ENCODE peak calls at places on chromosome 2, in six cellular contexts. One of them, this sample, is unnamed. For H3K4me1, the result is how much of the 10 kb centered on the place peaks cover.

GRCh38 chr2:12363138-12363537 is 353.6 kb upstream of the TRIB2 start:
- ATAC-seq in A549: no peak
- ATAC-seq in GM12878: no peak
- ATAC-seq in K562: no peak
- ATAC-seq in HepG2: no peak
- ATAC-seq in upper lobe of left lung: no peak
- ATAC-seq in this sample: no peak

GRCh38 chr2:219551863-219552381 is 8.1 kb downstream of the TMEM198 start:
- ATAC-seq in A549: peak
- ATAC-seq in GM12878: peak
- ATAC-seq in K562: peak
- ATAC-seq in HepG2: peak
- ATAC-seq in upper lobe of left lung: no peak
- ATAC-seq in this sample: peak

GRCh38 chr2:227130636-227131035 is 33.4 kb downstream of the COL4A4 start:
- ATAC-seq in A549: peak
- ATAC-seq in GM12878: peak
- ATAC-seq in K562: no peak
- ATAC-seq in HepG2: peak
- ATAC-seq in upper lobe of left lung: no peak
- ATAC-seq in this sample: no peak

GRCh38 chr2:206158563-206159345 is 490 bp downstream of the NDUFS1 start:
- ATAC-seq in A549: peak
- ATAC-seq in GM12878: peak
- ATAC-seq in K562: peak
- ATAC-seq in HepG2: peak
- ATAC-seq in upper lobe of left lung: peak
- ATAC-seq in this sample: peak

GRCh38 chr2:290090-290722 is 2.3 kb upstream of the ALKAL2 start:
- ATAC-seq in A549: peak
- ATAC-seq in GM12878: peak
- ATAC-seq in K562: peak
- ATAC-seq in HepG2: peak
- ATAC-seq in upper lobe of left lung: peak
- ATAC-seq in this sample: peak

GRCh38 chr2:28539095-28539494 is 43.2 kb downstream of the PLB1 start:
- ATAC-seq in A549: no peak
- ATAC-seq in GM12878: peak
- ATAC-seq in K562: peak
- ATAC-seq in HepG2: no peak
- ATAC-seq in upper lobe of left lung: no peak
- ATAC-seq in this sample: no peak

GRCh38 chr2:187403568-187404260 is 44.3 kb downstream of the CALCRL start:
- ATAC-seq in A549: no peak
- ATAC-seq in GM12878: peak
- ATAC-seq in K562: no peak
- ATAC-seq in HepG2: no peak
- ATAC-seq in upper lobe of left lung: no peak
- ATAC-seq in this sample: peak

GRCh38 chr2:98295275-98295674 is 51.0 kb upstream of the CNGA3 start:
- ATAC-seq in A549: no peak
- ATAC-seq in GM12878: no peak
- ATAC-seq in K562: no peak
- ATAC-seq in HepG2: peak
- ATAC-seq in upper lobe of left lung: no peak
- ATAC-seq in this sample: no peak

GRCh38 chr2:20415511-20415918 is 31.4 kb upstream of the RHOB start:
- ATAC-seq in A549: no peak
- ATAC-seq in GM12878: no peak
- ATAC-seq in K562: no peak
- ATAC-seq in HepG2: no peak
- ATAC-seq in upper lobe of left lung: no peak
- ATAC-seq in this sample: no peak

GRCh38 chr2:127313359-127313758 is 19.4 kb upstream of the ERCC3 start:
- ATAC-seq in A549: no peak
- ATAC-seq in GM12878: peak
- ATAC-seq in K562: no peak
- ATAC-seq in HepG2: no peak
- ATAC-seq in upper lobe of left lung: peak
- ATAC-seq in this sample: no peak

GRCh38 chr2:232367016-232367415 is 11.5 kb upstream of the ALPP start:
- ATAC-seq in A549: no peak
- ATAC-seq in GM12878: no peak
- ATAC-seq in K562: no peak
- ATAC-seq in HepG2: peak
- ATAC-seq in upper lobe of left lung: no peak
- ATAC-seq in this sample: no peak
- TF ChIP-seq EP300 in A549: no peak
- TF ChIP-seq EP300 in GM12878: no peak
- TF ChIP-seq EP300 in K562: no peak
- TF ChIP-seq EP300 in HepG2: no peak
- TF ChIP-seq EP300 in upper lobe of left lung: no peak
- TF ChIP-seq EP300 in this sample: no peak

GRCh38 chr2:101751875-101752619 is 54.5 kb downstream of the MAP4K4 start:
- ATAC-seq in A549: peak
- ATAC-seq in GM12878: peak
- ATAC-seq in K562: peak
- ATAC-seq in HepG2: peak
- ATAC-seq in upper lobe of left lung: no peak
- ATAC-seq in this sample: no peak

GRCh38 chr2:101752708-101753107 is 55.2 kb downstream of the MAP4K4 start:
- ATAC-seq in A549: peak
- ATAC-seq in GM12878: peak
- ATAC-seq in K562: no peak
- ATAC-seq in HepG2: peak
- ATAC-seq in upper lobe of left lung: no peak
- ATAC-seq in this sample: no peak

GRCh38 chr2:101753207-101753616 is 55.7 kb downstream of the MAP4K4 start:
- ATAC-seq in A549: no peak
- ATAC-seq in GM12878: no peak
- ATAC-seq in K562: no peak
- ATAC-seq in HepG2: peak
- ATAC-seq in upper lobe of left lung: no peak
- ATAC-seq in this sample: no peak

GRCh38 chr2:101751276-101751675 is 53.8 kb downstream of the MAP4K4 start:
- ATAC-seq in A549: peak
- ATAC-seq in GM12878: no peak
- ATAC-seq in K562: peak
- ATAC-seq in HepG2: peak
- ATAC-seq in upper lobe of left lung: no peak
- ATAC-seq in this sample: no peak

GRCh38 chr2:101750688-101751087 is 53.2 kb downstream of the MAP4K4 start:
- ATAC-seq in A549: no peak
- ATAC-seq in GM12878: no peak
- ATAC-seq in K562: no peak
- ATAC-seq in HepG2: no peak
- ATAC-seq in upper lobe of left lung: no peak
- ATAC-seq in this sample: no peak
- H3K4me1 ChIP-seq in A549: half or more
- H3K4me1 ChIP-seq in GM12878: under half
- H3K4me1 ChIP-seq in K562: under half
- H3K4me1 ChIP-seq in HepG2: half or more
- H3K4me1 ChIP-seq in upper lobe of left lung: half or more
- H3K4me1 ChIP-seq in this sample: half or more

DNA sequence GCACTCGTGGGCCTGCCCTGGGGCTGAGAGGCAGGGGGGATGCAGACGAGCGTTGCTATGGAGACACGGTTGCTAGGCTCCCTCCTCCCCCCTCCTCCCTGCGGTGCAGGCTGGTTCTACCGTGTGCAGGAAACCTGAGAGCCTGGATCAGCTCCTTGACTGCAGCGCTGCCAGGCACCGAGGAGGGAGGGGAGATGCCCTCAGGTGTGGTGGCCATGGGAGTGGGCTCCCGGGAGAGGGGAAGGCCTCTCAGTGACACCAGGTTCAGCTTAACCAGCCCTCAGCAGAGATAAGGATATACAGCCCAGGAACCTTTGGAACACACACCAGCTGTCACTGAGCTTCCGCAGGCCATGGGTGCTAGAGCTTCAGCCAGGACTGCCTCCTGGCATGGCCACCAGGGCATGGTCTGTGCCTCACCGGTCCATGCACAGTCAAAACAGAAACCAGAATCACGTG is 124.4 kb upstream of the PXDN start:
- ATAC-seq in A549: no peak
- ATAC-seq in GM12878: no peak
- ATAC-seq in K562: no peak
- ATAC-seq in HepG2: no peak
- ATAC-seq in upper lobe of left lung: no peak
- ATAC-seq in this sample: no peak
- TF ChIP-seq EP300 in A549: no peak
- TF ChIP-seq EP300 in GM12878: no peak
- TF ChIP-seq EP300 in K562: no peak
- TF ChIP-seq EP300 in HepG2: no peak
- TF ChIP-seq EP300 in upper lobe of left lung: no peak
- TF ChIP-seq EP300 in this sample: no peak

GRCh38 chr2:56263876-56264275 is 80.1 kb downstream of the CCDC85A start:
- ATAC-seq in A549: no peak
- ATAC-seq in GM12878: no peak
- ATAC-seq in K562: no peak
- ATAC-seq in HepG2: no peak
- ATAC-seq in upper lobe of left lung: no peak
- ATAC-seq in this sample: no peak
- H3K4me1 ChIP-seq in A549: under half
- H3K4me1 ChIP-seq in GM12878: under half
- H3K4me1 ChIP-seq in K562: under half
- H3K4me1 ChIP-seq in HepG2: under half
- H3K4me1 ChIP-seq in upper lobe of left lung: under half
- H3K4me1 ChIP-seq in this sample: under half

GRCh38 chr2:186042207-186043028 is 303.8 kb downstream of the FSIP2 start:
- ATAC-seq in A549: no peak
- ATAC-seq in GM12878: no peak
- ATAC-seq in K562: no peak
- ATAC-seq in HepG2: peak
- ATAC-seq in upper lobe of left lung: no peak
- ATAC-seq in this sample: no peak

DNA sequence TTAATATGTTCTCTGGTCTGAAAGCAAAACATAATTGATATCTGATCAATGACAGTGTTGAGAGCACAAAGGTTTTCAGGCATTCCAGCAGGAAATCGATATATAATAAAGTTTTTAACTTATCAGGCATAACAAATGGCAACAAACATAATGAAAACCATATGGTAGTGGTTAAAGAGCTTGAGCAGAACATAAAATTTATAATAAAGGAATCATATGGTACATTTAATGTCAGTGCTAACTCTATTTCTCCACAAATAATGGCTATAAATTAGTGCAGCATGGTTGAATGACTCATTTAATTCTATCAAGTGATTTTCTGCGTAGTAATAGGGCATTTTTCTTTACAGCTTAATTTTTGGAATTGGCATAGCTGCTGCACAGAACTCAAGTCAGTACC is 306.2 kb downstream of the FSIP2 start:
- ATAC-seq in A549: no peak
- ATAC-seq in GM12878: no peak
- ATAC-seq in K562: no peak
- ATAC-seq in HepG2: no peak
- ATAC-seq in upper lobe of left lung: no peak
- ATAC-seq in this sample: no peak
- TF ChIP-seq EP300 in A549: no peak
- TF ChIP-seq EP300 in GM12878: no peak
- TF ChIP-seq EP300 in K562: no peak
- TF ChIP-seq EP300 in HepG2: no peak
- TF ChIP-seq EP300 in upper lobe of left lung: no peak
- TF ChIP-seq EP300 in this sample: no peak

DNA sequence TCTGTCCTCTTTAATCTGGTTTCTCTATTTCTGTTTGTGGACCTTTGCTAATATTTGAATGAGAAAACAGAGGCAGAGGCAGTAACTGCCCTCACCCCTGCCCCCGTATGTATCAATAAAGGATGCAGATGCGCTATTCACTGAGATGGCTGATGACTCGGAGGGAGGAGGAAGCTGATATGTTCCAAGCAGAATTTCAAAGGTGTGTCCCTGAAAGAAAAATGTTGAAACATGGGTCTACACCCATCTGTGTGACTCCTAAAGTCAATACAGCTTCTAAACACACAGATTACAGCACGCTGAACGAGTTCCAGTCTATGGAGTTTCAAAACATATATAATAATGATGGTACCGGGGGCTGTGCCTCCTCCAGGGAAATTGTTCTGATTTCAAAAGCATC is 38.8 kb downstream of the EPHA4 start:
- ATAC-seq in A549: no peak
- ATAC-seq in GM12878: no peak
- ATAC-seq in K562: no peak
- ATAC-seq in HepG2: no peak
- ATAC-seq in upper lobe of left lung: no peak
- ATAC-seq in this sample: no peak
- H3K4me1 ChIP-seq in A549: under half
- H3K4me1 ChIP-seq in GM12878: under half
- H3K4me1 ChIP-seq in K562: under half
- H3K4me1 ChIP-seq in HepG2: under half
- H3K4me1 ChIP-seq in upper lobe of left lung: under half
- H3K4me1 ChIP-seq in this sample: under half

DNA sequence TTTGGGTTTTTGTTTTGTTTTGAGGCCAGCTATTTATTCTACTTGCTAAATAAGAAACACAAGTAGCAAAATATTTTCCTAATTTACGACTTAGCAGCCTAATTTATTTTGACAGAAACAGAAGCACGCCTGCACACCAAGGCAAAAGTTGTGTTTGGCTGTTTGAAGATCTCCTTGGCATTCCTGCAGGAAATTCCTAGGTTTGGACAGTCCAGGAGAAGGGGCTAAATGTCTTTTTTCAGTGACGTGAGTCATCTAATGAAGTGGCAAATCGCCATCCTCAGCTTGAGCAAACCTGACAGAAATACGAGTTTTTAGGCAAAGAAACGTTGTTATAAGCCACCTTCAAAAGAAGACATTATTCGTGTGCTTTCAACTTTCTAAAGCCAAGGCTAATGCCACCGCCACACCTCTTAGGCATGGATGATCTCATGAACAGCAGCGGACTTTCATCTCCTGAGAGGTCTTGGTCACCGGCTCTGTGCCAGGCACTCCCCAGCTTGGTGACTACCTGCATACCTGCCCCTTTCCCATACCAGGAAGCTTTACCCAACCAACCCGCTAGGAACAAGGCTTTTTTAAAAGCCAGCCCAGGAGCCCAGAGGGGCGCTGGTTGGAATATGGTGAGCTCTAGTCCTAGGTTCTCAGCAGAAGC is 30.9 kb downstream of the STK39 start:
- ATAC-seq in A549: no peak
- ATAC-seq in GM12878: no peak
- ATAC-seq in K562: no peak
- ATAC-seq in HepG2: no peak
- ATAC-seq in upper lobe of left lung: no peak
- ATAC-seq in this sample: no peak
- TF ChIP-seq EP300 in A549: no peak
- TF ChIP-seq EP300 in GM12878: no peak
- TF ChIP-seq EP300 in K562: no peak
- TF ChIP-seq EP300 in HepG2: no peak
- TF ChIP-seq EP300 in upper lobe of left lung: no peak
- TF ChIP-seq EP300 in this sample: no peak

This sample was measured in gastroesophageal sphincter.